ENCODE peak calls at places on chromosomes 13 and 19, in nine cellular contexts. One of them, this sample, is unnamed.

GRCh38 chr19:46697142-46697960 is 19.6 kb downstream of the PRKD2 start:
- DNase-seq in NCI-H510A: no peak
- DNase-seq in activated naive CD8-positive, alpha-beta T cell treated with anti-CD3 and anti-CD28 coated beads, Interleukin-2, amount 50 U/mL, for 24 hours: peak; percentile 36
- DNase-seq in activated CD8-positive, alpha-beta memory T cell treated with anti-CD3 and anti-CD28 coated beads, Interleukin-2, amount 10 ng/mL, durations not matched to agents 7 days and 5 days: peak; percentile 51
- DNase-seq in hypothalamus: no peak
- DNase-seq in ecto neural progenitor cell: peak; percentile 97
- DNase-seq in left cardiac atrium: peak; percentile 94
- DNase-seq in NCI-H69: peak; percentile 98
- DNase-seq in left colon: peak; percentile 96
- DNase-seq in this sample: no peak

GRCh38 chr13:32850311-32851052 is 165.7 kb upstream of the KL start:
- DNase-seq in NCI-H510A: no peak
- DNase-seq in activated naive CD8-positive, alpha-beta T cell treated with anti-CD3 and anti-CD28 coated beads, Interleukin-2, amount 50 U/mL, for 24 hours: no peak
- DNase-seq in activated CD8-positive, alpha-beta memory T cell treated with anti-CD3 and anti-CD28 coated beads, Interleukin-2, amount 10 ng/mL, durations not matched to agents 7 days and 5 days: no peak
- DNase-seq in hypothalamus: no peak
- DNase-seq in ecto neural progenitor cell: peak; percentile 2
- DNase-seq in left cardiac atrium: no peak
- DNase-seq in NCI-H69: no peak
- DNase-seq in left colon: no peak
- DNase-seq in this sample: peak; percentile 28

GRCh38 chr13:79423801-79424642 is 18.0 kb upstream of the RBM26 start:
- DNase-seq in NCI-H510A: no peak
- DNase-seq in activated naive CD8-positive, alpha-beta T cell treated with anti-CD3 and anti-CD28 coated beads, Interleukin-2, amount 50 U/mL, for 24 hours: no peak
- DNase-seq in activated CD8-positive, alpha-beta memory T cell treated with anti-CD3 and anti-CD28 coated beads, Interleukin-2, amount 10 ng/mL, durations not matched to agents 7 days and 5 days: no peak
- DNase-seq in hypothalamus: no peak
- DNase-seq in ecto neural progenitor cell: no peak
- DNase-seq in left cardiac atrium: no peak
- DNase-seq in NCI-H69: peak; percentile 52
- DNase-seq in left colon: no peak
- DNase-seq in this sample: no peak

GRCh38 chr19:21463449-21464105 is 41.8 kb upstream of the ZNF429 start:
- DNase-seq in NCI-H510A: peak; percentile 70
- DNase-seq in activated naive CD8-positive, alpha-beta T cell treated with anti-CD3 and anti-CD28 coated beads, Interleukin-2, amount 50 U/mL, for 24 hours: peak; percentile 46
- DNase-seq in activated CD8-positive, alpha-beta memory T cell treated with anti-CD3 and anti-CD28 coated beads, Interleukin-2, amount 10 ng/mL, durations not matched to agents 7 days and 5 days: peak; percentile 56
- DNase-seq in hypothalamus: no peak
- DNase-seq in ecto neural progenitor cell: peak; percentile 86
- DNase-seq in left cardiac atrium: peak; percentile 33
- DNase-seq in NCI-H69: no peak
- DNase-seq in left colon: no peak
- DNase-seq in this sample: no peak

GRCh38 chr19:49004133-49004532 is 10.4 kb downstream of the RUVBL2 start:
- DNase-seq in NCI-H510A: no peak
- DNase-seq in activated naive CD8-positive, alpha-beta T cell treated with anti-CD3 and anti-CD28 coated beads, Interleukin-2, amount 50 U/mL, for 24 hours: no peak
- DNase-seq in activated CD8-positive, alpha-beta memory T cell treated with anti-CD3 and anti-CD28 coated beads, Interleukin-2, amount 10 ng/mL, durations not matched to agents 7 days and 5 days: no peak
- DNase-seq in hypothalamus: no peak
- DNase-seq in ecto neural progenitor cell: no peak
- DNase-seq in left cardiac atrium: no peak
- DNase-seq in NCI-H69: no peak
- DNase-seq in left colon: no peak
- DNase-seq in this sample: no peak

GRCh38 chr13:111925146-111925875 is 141.6 kb upstream of the SOX1 start:
- DNase-seq in NCI-H510A: no peak
- DNase-seq in activated naive CD8-positive, alpha-beta T cell treated with anti-CD3 and anti-CD28 coated beads, Interleukin-2, amount 50 U/mL, for 24 hours: no peak
- DNase-seq in activated CD8-positive, alpha-beta memory T cell treated with anti-CD3 and anti-CD28 coated beads, Interleukin-2, amount 10 ng/mL, durations not matched to agents 7 days and 5 days: no peak
- DNase-seq in hypothalamus: no peak
- DNase-seq in ecto neural progenitor cell: no peak
- DNase-seq in left cardiac atrium: no peak
- DNase-seq in NCI-H69: no peak
- DNase-seq in left colon: no peak
- DNase-seq in this sample: no peak

GRCh38 chr13:75226755-75227435 is 255.1 kb downstream of the TBC1D4 start:
- DNase-seq in NCI-H510A: no peak
- DNase-seq in activated naive CD8-positive, alpha-beta T cell treated with anti-CD3 and anti-CD28 coated beads, Interleukin-2, amount 50 U/mL, for 24 hours: no peak
- DNase-seq in activated CD8-positive, alpha-beta memory T cell treated with anti-CD3 and anti-CD28 coated beads, Interleukin-2, amount 10 ng/mL, durations not matched to agents 7 days and 5 days: no peak
- DNase-seq in hypothalamus: no peak
- DNase-seq in ecto neural progenitor cell: no peak
- DNase-seq in left cardiac atrium: no peak
- DNase-seq in NCI-H69: no peak
- DNase-seq in left colon: no peak
- DNase-seq in this sample: no peak

GRCh38 chr19:33469171-33470039 is 52.2 kb downstream of the PEPD start:
- DNase-seq in NCI-H510A: no peak
- DNase-seq in activated naive CD8-positive, alpha-beta T cell treated with anti-CD3 and anti-CD28 coated beads, Interleukin-2, amount 50 U/mL, for 24 hours: no peak
- DNase-seq in activated CD8-positive, alpha-beta memory T cell treated with anti-CD3 and anti-CD28 coated beads, Interleukin-2, amount 10 ng/mL, durations not matched to agents 7 days and 5 days: no peak
- DNase-seq in hypothalamus: no peak
- DNase-seq in ecto neural progenitor cell: peak; percentile 24
- DNase-seq in left cardiac atrium: no peak
- DNase-seq in NCI-H69: peak; percentile 14
- DNase-seq in left colon: no peak
- DNase-seq in this sample: no peak

GRCh38 chr19:12990447-12990846 is 4.8 kb upstream of the NFIX start:
- DNase-seq in NCI-H510A: no peak
- DNase-seq in activated naive CD8-positive, alpha-beta T cell treated with anti-CD3 and anti-CD28 coated beads, Interleukin-2, amount 50 U/mL, for 24 hours: no peak
- DNase-seq in activated CD8-positive, alpha-beta memory T cell treated with anti-CD3 and anti-CD28 coated beads, Interleukin-2, amount 10 ng/mL, durations not matched to agents 7 days and 5 days: no peak
- DNase-seq in hypothalamus: no peak
- DNase-seq in ecto neural progenitor cell: no peak
- DNase-seq in left cardiac atrium: no peak
- DNase-seq in NCI-H69: no peak
- DNase-seq in left colon: no peak
- DNase-seq in this sample: no peak

GRCh38 chr19:2188708-2189385 is 25.1 kb downstream of the DOT1L start:
- DNase-seq in NCI-H510A: no peak
- DNase-seq in activated naive CD8-positive, alpha-beta T cell treated with anti-CD3 and anti-CD28 coated beads, Interleukin-2, amount 50 U/mL, for 24 hours: no peak
- DNase-seq in activated CD8-positive, alpha-beta memory T cell treated with anti-CD3 and anti-CD28 coated beads, Interleukin-2, amount 10 ng/mL, durations not matched to agents 7 days and 5 days: no peak
- DNase-seq in hypothalamus: no peak
- DNase-seq in ecto neural progenitor cell: no peak
- DNase-seq in left cardiac atrium: no peak
- DNase-seq in NCI-H69: no peak
- DNase-seq in left colon: no peak
- DNase-seq in this sample: no peak

GRCh38 chr13:78420814-78421213 is 182.5 kb downstream of the POU4F1 start:
- DNase-seq in NCI-H510A: no peak
- DNase-seq in activated naive CD8-positive, alpha-beta T cell treated with anti-CD3 and anti-CD28 coated beads, Interleukin-2, amount 50 U/mL, for 24 hours: no peak
- DNase-seq in activated CD8-positive, alpha-beta memory T cell treated with anti-CD3 and anti-CD28 coated beads, Interleukin-2, amount 10 ng/mL, durations not matched to agents 7 days and 5 days: no peak
- DNase-seq in hypothalamus: peak; percentile 8
- DNase-seq in ecto neural progenitor cell: no peak
- DNase-seq in left cardiac atrium: peak; percentile 23
- DNase-seq in NCI-H69: no peak
- DNase-seq in left colon: no peak
- DNase-seq in this sample: no peak

GRCh38 chr13:75492389-75492788 is 10.4 kb upstream of the TBC1D4 start:
- DNase-seq in NCI-H510A: no peak
- DNase-seq in activated naive CD8-positive, alpha-beta T cell treated with anti-CD3 and anti-CD28 coated beads, Interleukin-2, amount 50 U/mL, for 24 hours: no peak
- DNase-seq in activated CD8-positive, alpha-beta memory T cell treated with anti-CD3 and anti-CD28 coated beads, Interleukin-2, amount 10 ng/mL, durations not matched to agents 7 days and 5 days: no peak
- DNase-seq in hypothalamus: no peak
- DNase-seq in ecto neural progenitor cell: no peak
- DNase-seq in left cardiac atrium: no peak
- DNase-seq in NCI-H69: no peak
- DNase-seq in left colon: no peak
- DNase-seq in this sample: no peak

GRCh38 chr19:18594096-18594823 is 5.7 kb downstream of the REX1BD start:
- DNase-seq in NCI-H510A: peak; percentile 62
- DNase-seq in activated naive CD8-positive, alpha-beta T cell treated with anti-CD3 and anti-CD28 coated beads, Interleukin-2, amount 50 U/mL, for 24 hours: peak; percentile 84
- DNase-seq in activated CD8-positive, alpha-beta memory T cell treated with anti-CD3 and anti-CD28 coated beads, Interleukin-2, amount 10 ng/mL, durations not matched to agents 7 days and 5 days: peak; percentile 71
- DNase-seq in hypothalamus: peak; percentile 41
- DNase-seq in ecto neural progenitor cell: peak; percentile 91
- DNase-seq in left cardiac atrium: peak; percentile 78
- DNase-seq in NCI-H69: peak; percentile 87
- DNase-seq in left colon: peak; percentile 65
- DNase-seq in this sample: peak; percentile 79

GRCh38 chr13:51047434-51048165 is 63.5 kb downstream of the C13orf42 start:
- DNase-seq in NCI-H510A: no peak
- DNase-seq in activated naive CD8-positive, alpha-beta T cell treated with anti-CD3 and anti-CD28 coated beads, Interleukin-2, amount 50 U/mL, for 24 hours: no peak
- DNase-seq in activated CD8-positive, alpha-beta memory T cell treated with anti-CD3 and anti-CD28 coated beads, Interleukin-2, amount 10 ng/mL, durations not matched to agents 7 days and 5 days: no peak
- DNase-seq in hypothalamus: no peak
- DNase-seq in ecto neural progenitor cell: no peak
- DNase-seq in left cardiac atrium: no peak
- DNase-seq in NCI-H69: no peak
- DNase-seq in left colon: no peak
- DNase-seq in this sample: no peak

GRCh38 chr19:14496849-14497346 is 971 bp upstream of the GIPC1 start:
- DNase-seq in NCI-H510A: no peak
- DNase-seq in activated naive CD8-positive, alpha-beta T cell treated with anti-CD3 and anti-CD28 coated beads, Interleukin-2, amount 50 U/mL, for 24 hours: no peak
- DNase-seq in activated CD8-positive, alpha-beta memory T cell treated with anti-CD3 and anti-CD28 coated beads, Interleukin-2, amount 10 ng/mL, durations not matched to agents 7 days and 5 days: no peak
- DNase-seq in hypothalamus: no peak
- DNase-seq in ecto neural progenitor cell: no peak
- DNase-seq in left cardiac atrium: no peak
- DNase-seq in NCI-H69: peak; percentile 53
- DNase-seq in left colon: no peak
- DNase-seq in this sample: no peak

This sample was measured in stimulated activated effector memory CD8-positive, alpha-beta T cell treated with anti-CD3 and anti-CD28 coated beads, Interleukin-12 subunit alpha, Interleukin-12 subunit beta, amount 100 ng/mL, for 72 hours.